ENCODE peak calls at places on chromosomes 7 and 10, in eight cellular contexts. W is heart right ventricle, D is Panc1, I is PC-3, E is SK-N-SH, A is left ventricle myocardium inferior, Y is thyroid gland, R is fibroblast of pulmonary artery. X is an unnamed sample.

GRCh38 chr10:104022020-104022419 is 55.1 kb downstream of the SLK start:
- DNase-seq in D (no peak), E (no peak), Y (no peak), R (no peak), A (no peak), I (no peak), W (no peak), X (no peak)

GRCh38 chr10:24944512-24945255 is 7.7 kb downstream of the PRTFDC1 start:
- DNase-seq in R (peak), D (no peak), W (no peak), A (no peak), I (peak), E (no peak), Y (no peak), X (peak)

GRCh38 chr10:130137077-130137448 is 872 bp downstream of the GLRX3 start:
- DNase-seq in E (peak), D (no peak), I (peak), R (peak), W (no peak), A (no peak), Y (no peak), X (peak)

GRCh38 chr7:74398426-74398825 is 55.3 kb upstream of the GTF2IRD1 start:
- DNase-seq in D (no peak), A (no peak), E (no peak), R (no peak), I (no peak), Y (no peak), W (no peak), X (no peak)

GRCh38 chr10:132654708-132655661 is 117.4 kb downstream of the INPP5A start:
- DNase-seq in D (no peak), W (peak), E (peak), I (peak), Y (peak), A (peak), R (peak), X (peak)

GRCh38 chr7:55441668-55442305 is 76.7 kb downstream of the LANCL2 start:
- DNase-seq in I (no peak), E (peak), A (no peak), W (no peak), D (no peak), R (peak), Y (no peak), X (peak)

GRCh38 chr10:131222986-131223385 is 88.5 kb downstream of the TCERG1L start:
- DNase-seq in A (no peak), E (no peak), D (no peak), R (no peak), W (no peak), I (no peak), Y (no peak), X (no peak)

GRCh38 chr10:119688033-119688508 is 36.9 kb downstream of the BAG3 start:
- DNase-seq in D (no peak), I (no peak), Y (no peak), E (no peak), W (no peak), R (no peak), A (no peak), X (no peak)

GRCh38 chr10:15405319-15405718 is 34.2 kb upstream of the FAM171A1 start:
- DNase-seq in R (no peak), D (no peak), W (no peak), Y (no peak), A (no peak), I (no peak), E (no peak), X (no peak)

GRCh38 chr7:156527458-156527890 is 113.1 kb upstream of the RNF32 start:
- DNase-seq in D (no peak), W (no peak), E (no peak), R (no peak), Y (no peak), I (no peak), A (no peak), X (no peak)

GRCh38 chr10:1183033-1183396 is 126.8 kb downstream of the WDR37 start:
- DNase-seq in E (no peak), Y (no peak), W (no peak), D (no peak), R (no peak), A (no peak), I (no peak), X (no peak)

GRCh38 chr10:101018118-101018599 is 12.8 kb downstream of the PDZD7 start:
- DNase-seq in I (no peak), D (no peak), E (no peak), R (no peak), W (no peak), A (no peak), Y (no peak), X (no peak)

GRCh38 chr10:122348512-122348911 is 26.0 kb upstream of the PLEKHA1 start:
- DNase-seq in E (no peak), R (no peak), W (no peak), I (peak), D (no peak), A (no peak), Y (peak), X (no peak)

GRCh38 chr10:117635851-117636250 is 93.3 kb downstream of the EMX2 start:
- DNase-seq in A (no peak), E (no peak), D (no peak), I (no peak), R (no peak), W (no peak), Y (no peak), X (no peak)

GRCh38 chr7:104928721-104929400 is 85.1 kb upstream of the KMT2E start:
- DNase-seq in R (no peak), Y (no peak), W (no peak), E (no peak), D (no peak), A (no peak), I (no peak), X (no peak)

GRCh38 chr10:76009531-76009930 is 578.1 kb downstream of the LRMDA start:
- DNase-seq in W (no peak), A (no peak), E (no peak), D (no peak), Y (no peak), R (no peak), I (peak), X (no peak)

GRCh38 chr10:17645591-17646345 is 1.8 kb downstream of the STAM start:
- DNase-seq in I (peak), A (no peak), Y (no peak), D (peak), R (no peak), E (no peak), W (no peak), X (no peak)

GRCh38 chr10:89242340-89242680 is 9.3 kb downstream of the LIPA start:
- DNase-seq in R (no peak), E (no peak), Y (no peak), A (no peak), W (no peak), I (no peak), D (no peak), X (no peak)
- TF ChIP-seq CTCF in R (no peak), E (no peak), Y (no peak), A (no peak), W (no peak), I (no peak), D (no peak), X (no peak)

GRCh38 chr7:134836447-134836846 is 57.0 kb downstream of the CALD1 start:
- DNase-seq in W (no peak), I (no peak), D (no peak), R (peak), A (no peak), Y (no peak), E (no peak), X (peak)
- H3K4me3 ChIP-seq in W (no peak), I (no peak), D (no peak), R (peak), A (peak), Y (no peak), E (no peak), X (no peak)

DNA sequence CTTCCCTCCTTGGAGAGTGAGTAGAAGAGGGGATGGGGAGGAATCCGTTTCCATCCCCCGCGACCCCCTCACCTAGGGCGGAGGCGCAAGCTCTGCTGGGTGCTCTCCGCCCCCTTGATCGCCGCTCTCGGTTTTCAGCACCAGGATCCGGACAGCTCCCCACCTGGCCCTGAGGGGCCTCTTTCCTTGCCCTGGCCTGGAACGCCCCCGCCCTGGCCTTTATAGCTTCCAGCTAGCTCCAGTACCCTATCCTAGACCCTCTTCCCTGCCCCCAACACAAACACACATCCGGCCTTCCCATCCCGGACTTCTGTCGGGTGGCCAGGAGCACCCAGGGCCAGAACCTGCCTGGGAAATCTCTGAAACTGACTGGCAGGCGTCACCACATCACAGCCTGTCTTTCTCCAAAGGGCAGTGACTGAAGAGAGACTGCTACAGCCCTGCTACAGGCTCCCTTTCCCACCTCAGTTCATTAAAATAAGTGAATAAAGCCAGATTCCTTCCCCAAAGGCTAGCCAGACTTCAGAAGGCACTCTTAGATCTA is 72.3 kb upstream of the LEP start:
- DNase-seq in Y (peak), I (no peak), A (peak), W (peak), E (peak), R (peak), D (no peak), X (peak)
- TF ChIP-seq CTCF in Y (no peak), I (no peak), A (no peak), W (no peak), E (no peak), R (no peak), D (no peak), X (no peak)

GRCh38 chr7:35037526-35038339 is 448 bp upstream of the DPY19L1 start:
- DNase-seq in W (peak), R (peak), D (no peak), E (peak), Y (peak), A (peak), I (peak), X (peak)

GRCh38 chr7:35036361-35037171 is 719 bp downstream of the DPY19L1 start:
- DNase-seq in E (peak), D (no peak), I (peak), Y (peak), W (peak), A (peak), R (peak), X (peak)

GRCh38 chr7:35038340-35038738 is 1.1 kb upstream of the DPY19L1 start:
- DNase-seq in R (no peak), I (no peak), E (no peak), D (no peak), A (no peak), Y (no peak), W (no peak), X (no peak)

GRCh38 chr7:35037211-35037525 is at the start of gene DPY19L1:
- DNase-seq in R (no peak), D (no peak), Y (no peak), E (no peak), I (no peak), A (no peak), W (no peak), X (no peak)

GRCh38 chr7:35035511-35035921 is 1.8 kb downstream of the DPY19L1 start:
- DNase-seq in A (no peak), D (peak), Y (no peak), I (peak), E (no peak), R (peak), W (no peak), X (peak)
- H3K4me3 ChIP-seq in A (peak), D (peak), Y (no peak), I (peak), E (peak), R (peak), W (peak), X (peak)

GRCh38 chr7:30029696-30030095 is 1.5 kb downstream of the PLEKHA8 start:
- DNase-seq in I (no peak), E (no peak), W (no peak), A (no peak), Y (no peak), R (no peak), D (no peak), X (no peak)
- TF ChIP-seq CTCF in I (peak), E (peak), W (no peak), A (no peak), Y (no peak), R (no peak), D (peak), X (no peak)

DNA sequence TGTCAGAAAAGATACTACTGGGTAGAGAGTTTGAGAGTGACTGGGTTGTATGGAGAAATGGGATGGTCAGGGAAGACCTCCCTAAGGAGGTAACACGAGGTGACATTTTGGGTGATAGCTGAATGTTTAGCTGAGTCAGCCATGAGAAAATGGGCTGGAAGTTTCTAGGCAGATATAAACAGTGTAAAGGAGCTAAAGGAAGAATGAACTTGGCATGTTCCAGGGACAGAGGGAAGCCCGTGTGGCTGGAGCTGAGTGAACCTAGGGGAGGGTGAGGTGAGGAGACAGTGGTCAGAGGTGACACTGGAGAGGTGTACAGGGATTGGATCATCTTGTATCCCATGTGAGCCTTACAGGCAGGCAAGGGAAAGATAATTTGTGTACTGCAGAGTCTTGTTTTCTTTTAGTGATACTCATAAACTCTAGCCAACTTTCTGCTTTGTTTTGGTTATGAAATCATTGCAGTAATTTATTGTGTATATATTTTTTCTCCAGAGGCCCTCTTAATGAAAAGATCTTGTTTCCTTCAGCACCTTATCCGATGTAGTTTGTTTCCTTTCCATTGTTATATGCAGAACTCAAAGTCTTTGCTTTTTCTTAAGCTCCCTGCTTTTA is 1.8 kb downstream of the STARD3NL start:
- DNase-seq in D (no peak), W (no peak), E (no peak), I (no peak), A (no peak), R (peak), Y (no peak), X (peak)
- H3K4me3 ChIP-seq in D (peak), W (peak), E (peak), I (peak), A (peak), R (peak), Y (no peak), X (peak)

X was measured in fibroblast of villous mesenchyme.